ENCODE peak calls at places on chromosomes 7 and 10, in eight cellular contexts. P, K, X, V, W, R, T and G are unnamed samples. For H3K27me3 and H3K4me1, the result is how much of the 10 kb centered on the place peaks cover.

GRCh38 chr10:9685596-9685995 is 1332.1 kb upstream of the CELF2 start:
- DNase-seq in P (no peak), K (no peak), X (no peak), V (no peak), W (no peak), R (no peak), T (no peak), G (no peak)

GRCh38 chr10:74642901-74643585 is 183.4 kb upstream of the KAT6B start:
- DNase-seq in P (no peak), K (no peak), X (no peak), V (no peak), W (no peak), R (no peak), T (no peak), G (no peak)

GRCh38 chr10:106919798-106920382 is 244.6 kb downstream of the SORCS1 start:
- DNase-seq in P (no peak), K (no peak), X (no peak), V (no peak), W (no peak), R (no peak), T (no peak), G (no peak)

GRCh38 chr10:30207485-30208052 is 141.5 kb downstream of the MTPAP start:
- DNase-seq in P (no peak), K (no peak), X (no peak), V (no peak), W (no peak), R (no peak), T (no peak), G (no peak)

GRCh38 chr7:135774284-135774683 is 25.7 kb upstream of the FAM180A start:
- DNase-seq in P (peak), K (no peak), X (no peak), V (no peak), W (no peak), R (no peak), T (no peak), G (peak)

GRCh38 chr10:47380341-47381215 is 3.5 kb downstream of the ZNF488 start:
- DNase-seq in P (no peak), K (no peak), X (no peak), V (no peak), W (no peak), R (peak), T (peak), G (peak)

GRCh38 chr7:15326044-15326644 is 235.7 kb downstream of the AGMO start:
- DNase-seq in P (peak), K (no peak), X (no peak), V (no peak), W (peak), R (no peak), T (no peak), G (no peak)

GRCh38 chr7:8063706-8064297 is 95.2 kb downstream of the GLCCI1 start:
- DNase-seq in P (peak), K (no peak), X (no peak), V (no peak), W (no peak), R (no peak), T (no peak), G (no peak)

GRCh38 chr10:119391430-119392313 is 150.8 kb downstream of the RGS10 start:
- DNase-seq in P (peak), K (no peak), X (no peak), V (no peak), W (no peak), R (no peak), T (no peak), G (no peak)

GRCh38 chr7:157955383-157955999 is 618.7 kb downstream of the DNAJB6 start:
- DNase-seq in P (no peak), K (no peak), X (no peak), V (no peak), W (no peak), R (no peak), T (no peak), G (no peak)

GRCh38 chr10:80078448-80079311 is at the start of gene TMEM254:
- DNase-seq in P (peak), K (peak), X (peak), V (peak), W (peak), R (peak), T (peak), G (peak)

GRCh38 chr10:69861251-69862240 is 59.8 kb downstream of the COL13A1 start:
- DNase-seq in P (peak), K (no peak), X (no peak), V (no peak), W (peak), R (no peak), T (no peak), G (no peak)

GRCh38 chr10:121804460-121804859 is 123.4 kb downstream of the ATE1 start:
- DNase-seq in P (peak), K (no peak), X (no peak), V (no peak), W (no peak), R (no peak), T (no peak), G (no peak)

GRCh38 chr7:120407015-120407414 is 134.0 kb downstream of the KCND2 start:
- DNase-seq in P (no peak), K (no peak), X (no peak), V (no peak), W (no peak), R (no peak), T (no peak), G (no peak)

GRCh38 chr10:97090644-97091043 is 95.1 kb downstream of the SLIT1 start:
- DNase-seq in P (no peak), K (no peak), X (no peak), V (no peak), W (no peak), R (no peak), T (no peak), G (no peak)
- H3K27me3 ChIP-seq in P (under half), K (under half), X (under half), V (under half), W (under half), R (under half), T (under half), G (under half)

GRCh38 chr10:129951841-129952240 is 12.2 kb downstream of the EBF3 start:
- DNase-seq in P (no peak), K (no peak), X (no peak), V (no peak), W (no peak), R (peak), T (no peak), G (no peak)

GRCh38 chr10:129949411-129950335 is 14.4 kb downstream of the EBF3 start:
- DNase-seq in P (peak), K (peak), X (peak), V (no peak), W (peak), R (peak), T (no peak), G (no peak)

GRCh38 chr10:129952771-129953489 is 11.1 kb downstream of the EBF3 start:
- DNase-seq in P (no peak), K (no peak), X (no peak), V (no peak), W (no peak), R (no peak), T (no peak), G (no peak)

GRCh38 chr10:129951251-129951808 is 12.7 kb downstream of the EBF3 start:
- DNase-seq in P (no peak), K (no peak), X (no peak), V (no peak), W (no peak), R (peak), T (no peak), G (no peak)

DNA sequence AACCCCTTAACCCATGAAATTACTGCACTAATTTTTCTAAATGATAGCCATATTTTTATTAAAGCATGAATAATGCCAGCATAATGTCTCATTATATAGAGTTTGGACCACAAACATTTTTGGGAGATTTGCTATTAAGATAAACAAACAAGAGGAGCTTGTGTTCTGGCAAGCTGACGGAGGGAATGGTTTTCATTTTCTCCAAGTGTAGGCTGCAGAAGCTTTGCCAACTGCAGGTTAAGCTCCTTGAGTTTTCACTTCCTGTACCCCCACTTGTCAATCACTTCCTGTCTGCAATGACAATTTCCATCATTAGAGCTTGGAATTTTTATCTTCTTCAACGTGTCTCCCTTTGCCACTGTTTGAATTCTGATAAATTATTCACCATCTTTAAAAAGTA is 13.4 kb downstream of the EBF3 start:
- DNase-seq in P (no peak), K (no peak), X (no peak), V (no peak), W (no peak), R (no peak), T (no peak), G (no peak)
- H3K4me3 ChIP-seq in P (no peak), K (peak), X (peak), V (no peak), W (no peak), R (no peak), T (no peak), G (no peak)

GRCh38 chr7:88095-88926 is 104.1 kb upstream of the FAM20C start:
- DNase-seq in P (no peak), K (no peak), X (no peak), V (no peak), W (no peak), R (no peak), T (no peak), G (no peak)
- H3K4me1 ChIP-seq in P (under half), K (under half), X (under half), V (under half), W (under half), R (under half), T (under half), G (under half)

DNA sequence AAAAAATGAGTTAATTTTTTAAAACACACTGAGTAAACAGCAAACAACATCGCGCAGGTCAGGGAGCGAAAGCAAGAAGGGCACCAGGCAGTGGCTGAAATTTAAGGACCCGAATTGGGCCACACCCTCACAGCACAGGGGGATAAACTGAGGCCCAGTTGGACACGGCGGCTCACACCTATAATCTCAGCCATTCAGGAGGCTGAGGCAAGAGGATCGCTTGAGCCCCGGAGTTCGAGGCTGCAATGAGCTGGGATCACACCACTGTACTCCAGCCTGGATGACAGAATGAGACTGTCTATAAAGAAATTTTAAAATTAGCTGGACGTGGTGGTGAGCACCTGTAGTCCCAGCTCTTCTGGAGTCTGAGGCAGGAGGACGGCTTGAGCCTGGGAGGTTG is 69.6 kb downstream of the PDGFA start:
- DNase-seq in P (no peak), K (no peak), X (no peak), V (no peak), W (no peak), R (no peak), T (no peak), G (no peak)
- H3K27me3 ChIP-seq in P (under half), K (under half), X (under half), V (under half), W (under half), R (under half), T (under half), G (under half)